ENCODE peak calls at places on chromosomes 3 and 15, in four cellular contexts. R is COR-L47, I is HCT116, V is AG04450. H is an unnamed sample.

GRCh38 chr15:101171954-101172353 is 79.9 kb downstream of the CHSY1 start:
- DNase-seq in R (no peak), I (no peak), V (no peak), H (no peak)

GRCh38 chr3:45413172-45413765 is 24.9 kb downstream of the LARS2 start:
- DNase-seq in R (no peak), I (no peak), V (no peak), H (no peak)

GRCh38 chr3:123026551-123027291 is 842 bp downstream of the SEMA5B start:
- DNase-seq in R (peak; percentile 40), I (no peak), V (no peak), H (no peak)

GRCh38 chr15:72782274-72782992 is 1.1 kb downstream of the ADPGK start:
- DNase-seq in R (no peak), I (no peak), V (no peak), H (no peak)

GRCh38 chr15:38868326-38869114 is 303.9 kb upstream of the RASGRP1 start:
- DNase-seq in R (no peak), I (peak; percentile 3), V (peak; percentile 73), H (peak; percentile 84)

GRCh38 chr3:114496021-114496434 is 202.2 kb downstream of the TIGIT start:
- DNase-seq in R (no peak), I (peak; percentile 68), V (no peak), H (peak; percentile 34)

GRCh38 chr3:137867611-137868010 is 103.5 kb downstream of the SOX14 start:
- DNase-seq in R (no peak), I (no peak), V (no peak), H (no peak)

GRCh38 chr15:98609144-98609852 is 39.0 kb upstream of the IGF1R start:
- DNase-seq in R (no peak), I (peak; percentile 18), V (no peak), H (peak; percentile 5)

GRCh38 chr3:126936853-126937395 is 46.0 kb upstream of the PLXNA1 start:
- DNase-seq in R (no peak), I (no peak), V (no peak), H (no peak)

GRCh38 chr15:76190767-76191538 is 120.3 kb downstream of the ETFA start:
- DNase-seq in R (peak; percentile 61), I (peak; percentile 46), V (peak; percentile 38), H (no peak)

GRCh38 chr3:51343918-51344687 is 41.0 kb upstream of the MANF start:
- DNase-seq in R (no peak), I (peak; percentile 53), V (peak; percentile 48), H (peak; percentile 45)

GRCh38 chr3:159987291-159987711 is 1.3 kb upstream of the IL12A start:
- DNase-seq in R (no peak), I (no peak), V (no peak), H (no peak)

GRCh38 chr3:186825294-186825821 is 17.2 kb upstream of the ADIPOQ start:
- DNase-seq in R (peak; percentile 23), I (no peak), V (peak; percentile 47), H (peak; percentile 14)

GRCh38 chr3:170485294-170485693 is 66.6 kb downstream of the CLDN11 start:
- DNase-seq in R (no peak), I (no peak), V (no peak), H (no peak)

GRCh38 chr3:66380200-66380932 is 120.5 kb downstream of the LRIG1 start:
- DNase-seq in R (no peak), I (no peak), V (no peak), H (no peak)

GRCh38 chr3:179149951-179150350 is 1.8 kb downstream of the PIK3CA start:
- DNase-seq in R (no peak), I (no peak), V (no peak), H (no peak)

GRCh38 chr3:151159806-151160205 is 43.2 kb downstream of the GPR171 start:
- DNase-seq in R (no peak), I (no peak), V (no peak), H (no peak)

GRCh38 chr15:56600380-56600779 is 132.9 kb downstream of the ZNF280D start:
- DNase-seq in R (no peak), I (no peak), V (no peak), H (no peak)

GRCh38 chr15:31304736-31305365 is 21.8 kb upstream of the KLF13 start:
- DNase-seq in R (peak; percentile 91), I (no peak), V (no peak), H (no peak)

GRCh38 chr3:61250784-61251173 is 473 bp downstream of the FHIT start:
- DNase-seq in R (no peak), I (peak; percentile 34), V (no peak), H (no peak)

GRCh38 chr3:188546835-188547670 is 393.1 kb downstream of the LPP start:
- DNase-seq in R (no peak), I (no peak), V (peak; percentile 55), H (no peak)

GRCh38 chr15:69793436-69793782 is 304.3 kb downstream of the TLE3 start:
- DNase-seq in R (no peak), I (no peak), V (no peak), H (no peak)

GRCh38 chr3:46076606-46077005 is 49.3 kb upstream of the XCR1 start:
- DNase-seq in R (no peak), I (no peak), V (no peak), H (no peak)

GRCh38 chr3:112653209-112653871 is 12.4 kb upstream of the CCDC80 start:
- DNase-seq in R (no peak), I (no peak), V (peak; percentile 92), H (peak; percentile 97)

GRCh38 chr3:74309716-74310115 is 304.7 kb downstream of the CNTN3 start:
- DNase-seq in R (no peak), I (no peak), V (no peak), H (no peak)